ENCODE peak calls at places on chromosome 6, in nine cellular contexts. X is stimulated activated CD4-positive, alpha-beta T cell treated with anti-CD3 and anti-CD28 coated beads, Interleukin-15, amount 100 ng/mL, for 1 hour; N is heart left ventricle; A is activated naive CD4-positive, alpha-beta T cell treated with Interleukin-2 at 50 U/mL for 16 hours; C is sciatic nerve; F is HFF-Myc; B is NCI-H187; G is activated CD4-positive, alpha-beta T cell treated with anti-CD3 and anti-CD28 coated beads, Interleukin-2, amount 50 U/mL, for 1 hour; O is dermis microvascular lymphatic vessel endothelial cell. J is an unnamed sample.

GRCh38 chr6:31640612-31641011 is 11.8 kb downstream of the BAG6 start:
- DNase-seq in X (no peak), N (no peak), A (no peak), C (no peak), F (no peak), B (no peak), G (no peak), O (no peak), J (no peak)

GRCh38 chr6:11589261-11589660 is 51.7 kb downstream of the TMEM170B start:
- DNase-seq in X (no peak), N (no peak), A (no peak), C (no peak), F (no peak), B (no peak), G (no peak), O (peak; percentile 34), J (no peak)

GRCh38 chr6:170087946-170088348 is 202.9 kb downstream of the DLL1 start:
- DNase-seq in X (no peak), N (peak; percentile 20), A (peak; percentile 53), C (peak; percentile 59), F (no peak), B (no peak), G (peak; percentile 19), O (no peak), J (no peak)

GRCh38 chr6:87154641-87155271 is 609 bp upstream of the ZNF292 start:
- DNase-seq in X (no peak), N (no peak), A (peak; percentile 79), C (no peak), F (peak; percentile 59), B (peak; percentile 54), G (peak; percentile 54), O (peak; percentile 82), J (peak; percentile 59)

GRCh38 chr6:129730477-129731165 is 20.6 kb upstream of the ARHGAP18 start:
- DNase-seq in X (no peak), N (no peak), A (peak; percentile 8), C (no peak), F (no peak), B (no peak), G (no peak), O (peak; percentile 59), J (peak; percentile 61)

GRCh38 chr6:130178692-130179091 is 44.1 kb downstream of the SAMD3 start:
- DNase-seq in X (no peak), N (no peak), A (no peak), C (no peak), F (peak; percentile 50), B (no peak), G (no peak), O (peak; percentile 15), J (peak; percentile 86)

GRCh38 chr6:169752074-169752623 is 727 bp downstream of the ERMARD start:
- DNase-seq in X (no peak), N (no peak), A (no peak), C (no peak), F (no peak), B (no peak), G (no peak), O (peak; percentile 3), J (no peak)

GRCh38 chr6:113564401-113565161 is 292.6 kb upstream of the MARCKS start:
- DNase-seq in X (no peak), N (peak; percentile 90), A (no peak), C (peak; percentile 88), F (peak; percentile 87), B (peak; percentile 85), G (no peak), O (peak; percentile 32), J (no peak)

GRCh38 chr6:41578714-41579610 is 32.8 kb downstream of the FOXP4 start:
- DNase-seq in X (no peak), N (no peak), A (no peak), C (no peak), F (no peak), B (no peak), G (no peak), O (no peak), J (peak; percentile 44)

GRCh38 chr6:119317007-119317406 is 32.6 kb downstream of the MAN1A1 start:
- DNase-seq in X (no peak), N (no peak), A (no peak), C (no peak), F (no peak), B (no peak), G (no peak), O (no peak), J (no peak)